ENCODE peak calls at places on chromosomes 3 and 15, in eight cellular contexts. X is body of pancreas, H is heart left ventricle, D is brain microvascular endothelial cell, C is neural progenitor cell, Q is WERI-Rb-1, Z is tibial artery, J is fibroblast of pulmonary artery. S is an unnamed sample.

GRCh38 chr3:173750591-173750990 is 353.0 kb downstream of the NLGN1 start:
- DNase-seq in D (no peak), J (no peak), C (no peak), Z (no peak), Q (no peak), X (no peak), H (no peak), S (no peak)

GRCh38 chr3:65584002-65584401 is 454.7 kb downstream of the MAGI1 start:
- DNase-seq in Z (no peak), H (no peak), X (no peak), D (no peak), J (no peak), Q (no peak), C (no peak), S (no peak)

GRCh38 chr3:197001972-197002700 is 27.5 kb downstream of the MELTF start:
- DNase-seq in X (peak; percentile 28), H (peak; percentile 39), Q (no peak), J (peak; percentile 16), Z (peak; percentile 66), D (no peak), C (peak; percentile 24), S (no peak)

GRCh38 chr3:33426068-33426467 is 14.1 kb downstream of the UBP1 start:
- DNase-seq in Z (no peak), C (peak; percentile 77), X (no peak), D (no peak), J (no peak), Q (no peak), H (no peak), S (peak; percentile 77)

GRCh38 chr15:61327019-61327631 is 98.0 kb upstream of the RORA start:
- DNase-seq in Z (no peak), C (no peak), H (peak; percentile 35), X (no peak), Q (no peak), D (no peak), J (no peak), S (no peak)

GRCh38 chr15:74252291-74253080 is 16.4 kb downstream of the CCDC33 start:
- DNase-seq in D (peak; percentile 44), H (peak; percentile 54), X (no peak), C (no peak), Z (no peak), Q (no peak), J (peak; percentile 29), S (no peak)

GRCh38 chr3:56702487-56703315 is 19.6 kb upstream of the TASOR start:
- DNase-seq in D (peak; percentile 72), J (peak; percentile 87), H (no peak), C (peak; percentile 78), X (peak; percentile 60), Q (peak; percentile 26), Z (no peak), S (peak; percentile 76)

GRCh38 chr3:184455991-184456390 is 76.1 kb downstream of the CHRD start:
- DNase-seq in D (no peak), H (no peak), Q (no peak), Z (no peak), J (no peak), C (no peak), X (no peak), S (no peak)

GRCh38 chr15:88708256-88709054 is 69.6 kb downstream of the ISG20 start:
- DNase-seq in J (peak; percentile 78), C (no peak), H (no peak), Z (peak; percentile 52), Q (no peak), D (peak; percentile 66), X (no peak), S (no peak)

GRCh38 chr3:171257251-171258179 is 202.7 kb downstream of the TNIK start:
- DNase-seq in D (peak; percentile 74), J (no peak), C (no peak), Q (no peak), X (no peak), Z (no peak), H (no peak), S (no peak)

GRCh38 chr3:138786788-138787276 is 47.9 kb downstream of the PIK3CB start:
- DNase-seq in Q (no peak), D (peak; percentile 55), C (no peak), Z (no peak), X (no peak), J (peak; percentile 81), H (no peak), S (peak; percentile 26)

GRCh38 chr3:120795959-120796358 is 53.4 kb downstream of the GTF2E1 start:
- DNase-seq in H (no peak), Z (no peak), Q (no peak), J (no peak), C (no peak), D (no peak), X (no peak), S (no peak)

GRCh38 chr3:117480981-117481380 is 771.4 kb downstream of the TUSC7 start:
- DNase-seq in Z (no peak), X (no peak), Q (no peak), C (no peak), D (no peak), H (no peak), J (no peak), S (no peak)

GRCh38 chr3:171189394-171189793 is 162.9 kb upstream of the SLC2A2 start:
- DNase-seq in Q (no peak), Z (no peak), D (no peak), C (no peak), X (no peak), J (no peak), H (no peak), S (no peak)

GRCh38 chr3:122929188-122929465 is 98.4 kb downstream of the SEMA5B start:
- DNase-seq in X (no peak), Q (no peak), J (no peak), Z (peak; percentile 51), D (no peak), H (no peak), C (no peak), S (no peak)

GRCh38 chr3:62201438-62202035 is 171.8 kb downstream of the FEZF2 start:
- DNase-seq in H (no peak), X (no peak), J (peak; percentile 68), C (peak; percentile 49), Q (no peak), Z (no peak), D (peak; percentile 57), S (peak; percentile 40)

GRCh38 chr15:36067483-36068274 is 511.7 kb upstream of the CDIN1 start:
- DNase-seq in Q (peak; percentile 5), X (no peak), Z (no peak), C (no peak), H (no peak), D (no peak), J (no peak), S (no peak)

GRCh38 chr3:62183087-62183486 is 190.3 kb downstream of the FEZF2 start:
- DNase-seq in C (no peak), D (no peak), Q (no peak), J (no peak), Z (no peak), H (peak; percentile 43), X (no peak), S (no peak)

DNA sequence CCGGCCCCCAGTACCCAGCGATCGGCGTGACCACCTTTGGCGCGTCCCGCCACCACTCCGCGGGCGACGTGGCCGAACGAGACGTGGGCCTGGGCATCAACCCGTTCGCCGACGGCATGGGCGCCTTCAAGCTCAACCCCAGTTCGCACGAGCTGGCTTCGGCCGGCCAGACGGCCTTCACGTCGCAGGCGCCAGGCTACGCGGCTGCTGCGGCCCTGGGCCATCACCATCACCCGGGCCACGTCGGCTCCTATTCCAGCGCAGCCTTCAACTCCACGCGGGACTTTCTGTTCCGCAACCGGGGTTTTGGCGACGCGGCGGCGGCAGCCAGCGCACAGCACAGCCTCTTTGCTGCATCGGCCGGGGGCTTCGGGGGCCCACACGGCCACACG is 957 bp downstream of the ZIC1 start:
- DNase-seq in C (peak; percentile 47), H (no peak), J (no peak), D (no peak), Z (no peak), Q (no peak), X (no peak), S (no peak)
- H3K4me3 ChIP-seq in C (peak overlapping the region; percentile 37), H (peak overlapping the region; percentile 28), J (no peak overlapping the region), D (peak overlapping the region; percentile 72), Z (peak overlapping the region; percentile 38), Q (peak overlapping the region; percentile 83), X (no peak overlapping the region), S (peak overlapping the region; percentile 96)

DNA sequence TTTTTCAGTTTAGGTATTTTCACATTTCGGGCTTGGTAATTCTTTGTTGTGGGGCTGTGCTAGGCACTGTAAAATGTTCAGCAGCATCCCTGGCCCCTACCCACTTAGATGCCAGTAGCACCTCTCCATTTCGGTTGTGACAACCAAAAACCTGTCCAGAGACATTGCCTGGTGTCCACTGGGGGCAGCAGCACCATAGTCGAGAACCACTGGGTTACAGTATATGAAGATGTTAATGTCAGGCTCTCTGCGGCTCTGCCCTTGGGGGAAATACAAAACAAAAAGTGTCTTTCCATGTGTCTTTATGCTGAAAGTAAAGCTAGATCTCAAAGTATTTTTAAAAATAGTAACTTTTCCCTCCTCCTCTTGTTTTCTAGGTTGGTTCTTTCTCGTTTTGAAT is 177.2 kb downstream of the ITPR1 start:
- DNase-seq in X (no peak), D (peak; percentile 39), Q (peak; percentile 27), H (no peak), C (peak; percentile 23), J (peak; percentile 17), Z (no peak), S (no peak)
- TF ChIP-seq CTCF in X (no peak), D (peak; percentile 79), Q (peak; percentile 44), H (peak; percentile 19), C (peak; percentile 58), J (peak; percentile 41), Z (no peak), S (peak; percentile 69)

DNA sequence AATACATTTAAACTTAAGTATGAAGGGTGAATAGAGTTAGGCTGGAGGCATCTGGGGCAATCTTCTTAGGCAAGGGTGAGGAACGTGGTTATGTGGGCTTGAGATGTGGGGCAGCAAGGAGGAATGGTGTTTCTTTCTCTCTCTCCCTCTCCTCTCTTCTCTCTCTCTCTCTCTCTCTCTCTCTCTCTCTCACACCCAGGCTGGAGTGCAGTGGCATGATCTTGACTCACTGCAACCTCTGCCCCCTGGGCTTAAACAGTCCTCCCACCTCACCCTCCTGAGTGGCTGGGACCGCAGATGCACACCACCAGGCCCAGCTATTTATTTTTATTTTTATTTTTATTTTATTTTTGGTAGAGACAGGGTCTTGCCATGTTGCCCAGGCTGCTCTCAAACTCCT is 4.0 kb upstream of the MGA start:
- DNase-seq in Z (no peak), J (no peak), H (no peak), X (no peak), D (no peak), Q (no peak), C (no peak), S (no peak)
- H3K4me3 ChIP-seq in Z (no peak overlapping the region), J (no peak overlapping the region), H (no peak overlapping the region), X (no peak overlapping the region), D (no peak overlapping the region), Q (no peak overlapping the region), C (no peak overlapping the region), S (no peak overlapping the region)

DNA sequence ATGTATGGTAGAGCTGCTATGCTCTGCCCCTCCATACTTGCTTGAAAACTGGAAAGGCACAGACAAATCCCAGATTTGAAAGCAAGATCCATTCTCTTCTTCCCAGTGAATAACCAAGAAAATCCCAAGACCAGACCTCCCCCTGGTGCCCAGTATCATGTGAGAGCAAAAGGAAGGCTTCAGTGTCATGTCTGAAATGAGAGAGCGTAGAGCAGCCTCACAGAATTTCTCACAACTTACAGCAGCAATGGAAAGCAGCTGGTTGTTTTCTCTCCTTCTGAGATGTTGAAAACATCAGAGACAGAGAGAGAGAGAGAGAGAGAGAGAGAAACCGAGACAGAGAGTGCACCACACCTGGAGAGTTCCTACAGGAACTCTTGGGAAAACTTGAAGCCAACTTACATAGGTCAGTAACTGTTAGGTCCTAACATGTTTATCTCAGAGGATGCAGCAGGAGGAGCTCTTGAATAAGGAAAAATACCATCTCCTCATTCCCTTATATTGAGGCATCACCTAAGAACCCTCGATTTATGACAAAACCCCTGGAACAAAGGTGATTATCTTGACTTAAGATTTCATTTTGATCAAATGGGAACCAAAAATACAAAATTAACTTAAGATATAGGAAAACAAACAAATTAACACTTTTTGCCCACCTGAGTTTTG is 273.3 kb downstream of the NSUN3 start:
- DNase-seq in J (peak; percentile 74), C (peak; percentile 64), Q (no peak), H (no peak), Z (no peak), D (peak; percentile 40), X (no peak), S (peak; percentile 56)
- TF ChIP-seq CTCF in J (peak; percentile 57), C (peak; percentile 73), Q (peak; percentile 47), H (peak; percentile 46), Z (peak; percentile 34), D (peak; percentile 53), X (peak; percentile 58), S (peak; percentile 63)

S was measured in astrocyte of the cerebellum.